ENCODE peak calls at places on chromosomes 7 and 10, in eight cellular contexts. K is cardiac fibroblast; Q is dorsolateral prefrontal cortex; P is stimulated activated CD8-positive, alpha-beta memory T cell treated with anti-CD3 and anti-CD28 coated beads, Interleukin-12 subunit alpha, Interleukin-12 subunit beta, amount 100 ng/mL, for 4 hours; V is T-helper 2 cell; H is HTR-8/SVneo; F is naive thymus-derived CD8-positive, alpha-beta T cell; S is NCI-H524. C is an unnamed sample.

GRCh38 chr7:74290590-74290950 is 1.4 kb downstream of the CLIP2 start:
- DNase-seq in F (no peak), Q (no peak), P (no peak), S (no peak), H (no peak), V (no peak), K (no peak), C (no peak)

GRCh38 chr7:134856141-134856540 is 76.7 kb downstream of the CALD1 start:
- DNase-seq in F (no peak), P (no peak), H (no peak), K (peak; percentile 31), S (no peak), Q (no peak), V (no peak), C (no peak)

GRCh38 chr10:80292607-80293239 is 3.3 kb upstream of the MAT1A start:
- DNase-seq in F (no peak), Q (no peak), H (no peak), V (no peak), P (no peak), K (no peak), S (no peak), C (no peak)

GRCh38 chr10:11443468-11444147 is 167.8 kb downstream of the USP6NL start:
- DNase-seq in Q (no peak), F (no peak), K (no peak), H (no peak), V (no peak), P (no peak), S (no peak), C (no peak)

GRCh38 chr10:33190406-33190805 is 144.1 kb downstream of the NRP1 start:
- DNase-seq in S (no peak), K (no peak), H (no peak), F (no peak), P (no peak), Q (no peak), V (no peak), C (no peak)

GRCh38 chr10:131221632-131222277 is 89.8 kb downstream of the TCERG1L start:
- DNase-seq in P (no peak), S (no peak), V (no peak), Q (no peak), K (no peak), F (no peak), H (no peak), C (no peak)

GRCh38 chr10:103884681-103885139 is 29.3 kb upstream of the SH3PXD2A start:
- DNase-seq in K (peak; percentile 75), F (no peak), S (peak; percentile 46), Q (no peak), H (peak; percentile 58), P (no peak), V (no peak), C (peak; percentile 61)

GRCh38 chr10:118868618-118869017 is 113.8 kb upstream of the CACUL1 start:
- DNase-seq in Q (no peak), F (no peak), V (no peak), P (no peak), S (no peak), K (no peak), H (no peak), C (no peak)

GRCh38 chr10:665579-666091 is 23.8 kb downstream of the DIP2C start:
- DNase-seq in F (no peak), P (no peak), Q (no peak), S (no peak), K (peak; percentile 87), H (no peak), V (no peak), C (no peak)

GRCh38 chr7:36653011-36653670 is 71.2 kb downstream of the AOAH start:
- DNase-seq in K (peak; percentile 73), Q (no peak), S (no peak), H (no peak), F (no peak), V (no peak), P (no peak), C (no peak)

GRCh38 chr10:100979821-100980272 is 7.5 kb downstream of the MRPL43 start:
- DNase-seq in V (no peak), S (no peak), Q (no peak), H (no peak), K (no peak), P (no peak), F (no peak), C (no peak)

GRCh38 chr7:111741811-111742240 is 179.5 kb upstream of the IMMP2L start:
- DNase-seq in P (no peak), Q (peak; percentile 77), F (peak; percentile 47), K (peak; percentile 86), H (peak; percentile 35), V (no peak), S (peak; percentile 73), C (peak; percentile 63)

GRCh38 chr7:46321556-46322205 is 400.6 kb upstream of the IGFBP3 start:
- DNase-seq in Q (no peak), H (peak; percentile 33), F (no peak), K (peak; percentile 73), V (no peak), P (no peak), S (no peak), C (peak; percentile 3)

GRCh38 chr7:26291699-26292538 is at the start of gene SNX10:
- DNase-seq in F (peak; percentile 65), K (peak; percentile 12), V (peak; percentile 30), Q (peak; percentile 57), S (peak; percentile 67), H (peak; percentile 48), P (peak; percentile 53), C (no peak)

GRCh38 chr10:95819620-95820329 is 63.8 kb downstream of the ENTPD1 start:
- DNase-seq in Q (no peak), F (no peak), K (peak; percentile 34), V (no peak), P (no peak), H (no peak), S (no peak), C (no peak)

GRCh38 chr10:60350400-60350799 is 39.3 kb downstream of the ANK3 start:
- DNase-seq in S (peak; percentile 17), Q (no peak), V (no peak), P (no peak), K (peak; percentile 61), H (no peak), F (no peak), C (no peak)

GRCh38 chr7:7384228-7384627 is 151.4 kb downstream of the COL28A1 start:
- DNase-seq in S (no peak), P (no peak), K (no peak), F (no peak), H (no peak), Q (no peak), V (no peak), C (no peak)

GRCh38 chr7:767941-768729 is 41.1 kb upstream of the PRKAR1B start:
- DNase-seq in K (no peak), V (no peak), S (no peak), P (no peak), F (no peak), H (no peak), Q (peak; percentile 58), C (no peak)

GRCh38 chr10:100341953-100342626 is 4.9 kb upstream of the SCD start:
- DNase-seq in Q (peak; percentile 45), H (peak; percentile 89), S (peak; percentile 43), F (peak; percentile 28), P (peak; percentile 15), K (peak; percentile 75), V (no peak), C (peak; percentile 52)

GRCh38 chr7:43385856-43386255 is 197.1 kb upstream of the STK17A start:
- DNase-seq in P (no peak), V (no peak), K (no peak), Q (no peak), F (no peak), H (no peak), S (no peak), C (no peak)

GRCh38 chr10:13395540-13395939 is 47.4 kb upstream of the SEPHS1 start:
- DNase-seq in F (no peak), K (no peak), P (no peak), S (no peak), H (no peak), V (no peak), Q (no peak), C (no peak)

GRCh38 chr10:92857904-92858514 is 9.7 kb downstream of the EXOC6 start:
- DNase-seq in P (no peak), V (no peak), S (no peak), K (no peak), Q (no peak), F (no peak), H (no peak), C (no peak)

GRCh38 chr10:88181902-88182671 is 318.7 kb downstream of the PTEN start:
- DNase-seq in F (no peak), P (no peak), H (no peak), S (no peak), Q (no peak), V (no peak), K (no peak), C (no peak)

GRCh38 chr7:2724453-2725177 is 36.6 kb downstream of the AMZ1 start:
- DNase-seq in F (no peak), P (no peak), S (no peak), Q (peak; percentile 24), H (no peak), V (no peak), K (no peak), C (no peak)

GRCh38 chr7:16914771-16915170 is 33.0 kb upstream of the AGR3 start:
- DNase-seq in V (no peak), S (no peak), F (no peak), H (no peak), K (no peak), P (no peak), Q (no peak), C (no peak)

GRCh38 chr7:135925205-135925604 is 52.0 kb downstream of the MTPN start:
- DNase-seq in F (no peak), S (no peak), V (no peak), Q (no peak), P (no peak), H (no peak), K (peak; percentile 22), C (no peak)

GRCh38 chr7:151711906-151712771 is 164.8 kb downstream of the PRKAG2 start:
- DNase-seq in H (no peak), K (no peak), F (no peak), V (no peak), S (no peak), Q (no peak), P (no peak), C (no peak)

C was measured in HFFc6.